ENCODE peak calls at places on chromosomes 7 and 10, in six cellular contexts. One of them, this sample, is unnamed.

GRCh38 chr10:109962247-109962646 is 38.9 kb upstream of the XPNPEP1 start:
- DNase-seq in GM06990: no peak
- DNase-seq in NCI-H510A treated with DMSO at 0.1 percent for 48 hours: no peak
- DNase-seq in fibroblast of pulmonary artery: no peak
- DNase-seq in ecto neural progenitor cell: no peak
- DNase-seq in NCI-H2171: no peak
- DNase-seq in this sample: no peak

GRCh38 chr7:135653285-135654080 is 8.8 kb upstream of the STMP1 start:
- DNase-seq in NCI-H510A treated with DMSO at 0.1 percent for 48 hours: peak; percentile 42
- DNase-seq in GM06990: no peak
- DNase-seq in ecto neural progenitor cell: no peak
- DNase-seq in fibroblast of pulmonary artery: no peak
- DNase-seq in NCI-H2171: no peak
- DNase-seq in this sample: no peak

GRCh38 chr10:17787087-17787942 is 21.8 kb upstream of the MRC1 start:
- DNase-seq in GM06990: no peak
- DNase-seq in NCI-H2171: no peak
- DNase-seq in NCI-H510A treated with DMSO at 0.1 percent for 48 hours: no peak
- DNase-seq in ecto neural progenitor cell: no peak
- DNase-seq in fibroblast of pulmonary artery: peak; percentile 88
- DNase-seq in this sample: peak; percentile 83

GRCh38 chr7:50303894-50304157 is 690 bp upstream of the IKZF1 start:
- DNase-seq in GM06990: no peak
- DNase-seq in NCI-H510A treated with DMSO at 0.1 percent for 48 hours: no peak
- DNase-seq in NCI-H2171: no peak
- DNase-seq in fibroblast of pulmonary artery: no peak
- DNase-seq in ecto neural progenitor cell: no peak
- DNase-seq in this sample: no peak

GRCh38 chr10:70664702-70665195 is 7.6 kb upstream of the ADAMTS14 start:
- DNase-seq in GM06990: no peak
- DNase-seq in NCI-H2171: peak; percentile 32
- DNase-seq in ecto neural progenitor cell: no peak
- DNase-seq in NCI-H510A treated with DMSO at 0.1 percent for 48 hours: peak; percentile 16
- DNase-seq in fibroblast of pulmonary artery: peak; percentile 93
- DNase-seq in this sample: no peak

GRCh38 chr7:93601363-93601762 is 26.8 kb upstream of the CALCR start:
- DNase-seq in fibroblast of pulmonary artery: no peak
- DNase-seq in ecto neural progenitor cell: no peak
- DNase-seq in GM06990: no peak
- DNase-seq in NCI-H510A treated with DMSO at 0.1 percent for 48 hours: no peak
- DNase-seq in NCI-H2171: peak; percentile 30
- DNase-seq in this sample: no peak

GRCh38 chr10:99621454-99622246 is 1.4 kb upstream of the SLC25A28 start:
- DNase-seq in ecto neural progenitor cell: no peak
- DNase-seq in NCI-H510A treated with DMSO at 0.1 percent for 48 hours: peak; percentile 84
- DNase-seq in fibroblast of pulmonary artery: no peak
- DNase-seq in NCI-H2171: peak; percentile 40
- DNase-seq in GM06990: no peak
- DNase-seq in this sample: no peak

GRCh38 chr7:416761-417624 is 102.7 kb downstream of the PDGFA start:
- DNase-seq in GM06990: no peak
- DNase-seq in ecto neural progenitor cell: no peak
- DNase-seq in NCI-H510A treated with DMSO at 0.1 percent for 48 hours: no peak
- DNase-seq in NCI-H2171: no peak
- DNase-seq in fibroblast of pulmonary artery: no peak
- DNase-seq in this sample: no peak

GRCh38 chr10:42790835-42791234 is 8.2 kb downstream of the BMS1 start:
- DNase-seq in ecto neural progenitor cell: no peak
- DNase-seq in fibroblast of pulmonary artery: peak; percentile 7
- DNase-seq in GM06990: no peak
- DNase-seq in NCI-H2171: no peak
- DNase-seq in NCI-H510A treated with DMSO at 0.1 percent for 48 hours: no peak
- DNase-seq in this sample: no peak

GRCh38 chr10:22534849-22535604 is 179.4 kb downstream of the PIP4K2A start:
- DNase-seq in NCI-H2171: no peak
- DNase-seq in ecto neural progenitor cell: no peak
- DNase-seq in GM06990: no peak
- DNase-seq in fibroblast of pulmonary artery: peak; percentile 53
- DNase-seq in NCI-H510A treated with DMSO at 0.1 percent for 48 hours: no peak
- DNase-seq in this sample: no peak

GRCh38 chr10:87538092-87538795 is 33.6 kb downstream of the MINPP1 start:
- DNase-seq in fibroblast of pulmonary artery: no peak
- DNase-seq in NCI-H2171: no peak
- DNase-seq in NCI-H510A treated with DMSO at 0.1 percent for 48 hours: no peak
- DNase-seq in ecto neural progenitor cell: no peak
- DNase-seq in GM06990: no peak
- DNase-seq in this sample: no peak

GRCh38 chr7:105306160-105306784 is 82.4 kb downstream of the SRPK2 start:
- DNase-seq in GM06990: no peak
- DNase-seq in NCI-H510A treated with DMSO at 0.1 percent for 48 hours: no peak
- DNase-seq in NCI-H2171: peak; percentile 3
- DNase-seq in ecto neural progenitor cell: no peak
- DNase-seq in fibroblast of pulmonary artery: peak; percentile 30
- DNase-seq in this sample: peak; percentile 30

GRCh38 chr10:59006511-59007306 is 169.7 kb upstream of the PHYHIPL start:
- DNase-seq in GM06990: no peak
- DNase-seq in fibroblast of pulmonary artery: peak; percentile 80
- DNase-seq in ecto neural progenitor cell: no peak
- DNase-seq in NCI-H510A treated with DMSO at 0.1 percent for 48 hours: no peak
- DNase-seq in NCI-H2171: no peak
- DNase-seq in this sample: no peak

GRCh38 chr10:50540069-50540825 is 83.5 kb downstream of the SGMS1 start:
- DNase-seq in GM06990: peak; percentile 26
- DNase-seq in ecto neural progenitor cell: no peak
- DNase-seq in NCI-H510A treated with DMSO at 0.1 percent for 48 hours: no peak
- DNase-seq in fibroblast of pulmonary artery: no peak
- DNase-seq in NCI-H2171: no peak
- DNase-seq in this sample: no peak

GRCh38 chr7:98165827-98166667 is 45.2 kb upstream of the BHLHA15 start:
- DNase-seq in NCI-H2171: peak; percentile 3
- DNase-seq in fibroblast of pulmonary artery: peak; percentile 46
- DNase-seq in GM06990: peak; percentile 37
- DNase-seq in NCI-H510A treated with DMSO at 0.1 percent for 48 hours: peak; percentile 15
- DNase-seq in ecto neural progenitor cell: no peak
- DNase-seq in this sample: no peak

GRCh38 chr7:81886211-81886764 is 116.4 kb upstream of the HGF start:
- DNase-seq in fibroblast of pulmonary artery: no peak
- DNase-seq in NCI-H2171: no peak
- DNase-seq in NCI-H510A treated with DMSO at 0.1 percent for 48 hours: no peak
- DNase-seq in GM06990: no peak
- DNase-seq in ecto neural progenitor cell: no peak
- DNase-seq in this sample: no peak

GRCh38 chr10:24952701-24953349 is 419 bp upstream of the PRTFDC1 start:
- DNase-seq in ecto neural progenitor cell: peak; percentile 84
- DNase-seq in GM06990: peak; percentile 65
- DNase-seq in NCI-H2171: peak; percentile 54
- DNase-seq in NCI-H510A treated with DMSO at 0.1 percent for 48 hours: peak; percentile 28
- DNase-seq in fibroblast of pulmonary artery: peak; percentile 69
- DNase-seq in this sample: peak; percentile 25

GRCh38 chr10:77943086-77943901 is 16.7 kb upstream of the DLG5 start:
- DNase-seq in fibroblast of pulmonary artery: peak; percentile 76
- DNase-seq in ecto neural progenitor cell: no peak
- DNase-seq in GM06990: no peak
- DNase-seq in NCI-H2171: peak; percentile 21
- DNase-seq in NCI-H510A treated with DMSO at 0.1 percent for 48 hours: no peak
- DNase-seq in this sample: peak; percentile 32

GRCh38 chr7:31850601-31851000 is 163.6 kb downstream of the PPP1R17 start:
- DNase-seq in ecto neural progenitor cell: no peak
- DNase-seq in NCI-H510A treated with DMSO at 0.1 percent for 48 hours: no peak
- DNase-seq in GM06990: no peak
- DNase-seq in NCI-H2171: no peak
- DNase-seq in fibroblast of pulmonary artery: no peak
- DNase-seq in this sample: no peak

GRCh38 chr7:127678947-127679346 is 27.0 kb downstream of the SND1 start:
- DNase-seq in ecto neural progenitor cell: no peak
- DNase-seq in NCI-H510A treated with DMSO at 0.1 percent for 48 hours: no peak
- DNase-seq in NCI-H2171: no peak
- DNase-seq in fibroblast of pulmonary artery: no peak
- DNase-seq in GM06990: no peak
- DNase-seq in this sample: no peak

GRCh38 chr10:78685466-78686163 is 383.2 kb upstream of the ZMIZ1 start:
- DNase-seq in ecto neural progenitor cell: peak; percentile 13
- DNase-seq in fibroblast of pulmonary artery: peak; percentile 22
- DNase-seq in NCI-H510A treated with DMSO at 0.1 percent for 48 hours: no peak
- DNase-seq in GM06990: no peak
- DNase-seq in NCI-H2171: no peak
- DNase-seq in this sample: no peak

GRCh38 chr7:105473163-105473562 is 48.9 kb downstream of the PUS7 start:
- DNase-seq in fibroblast of pulmonary artery: peak; percentile 91
- DNase-seq in ecto neural progenitor cell: no peak
- DNase-seq in NCI-H2171: no peak
- DNase-seq in GM06990: no peak
- DNase-seq in NCI-H510A treated with DMSO at 0.1 percent for 48 hours: no peak
- DNase-seq in this sample: no peak

GRCh38 chr7:113232885-113233284 is 114.5 kb upstream of the SMIM30 start:
- DNase-seq in NCI-H510A treated with DMSO at 0.1 percent for 48 hours: no peak
- DNase-seq in fibroblast of pulmonary artery: no peak
- DNase-seq in ecto neural progenitor cell: no peak
- DNase-seq in GM06990: no peak
- DNase-seq in NCI-H2171: no peak
- DNase-seq in this sample: no peak

GRCh38 chr7:3955751-3956696 is 655.0 kb downstream of the SDK1 start:
- DNase-seq in NCI-H510A treated with DMSO at 0.1 percent for 48 hours: peak; percentile 67
- DNase-seq in fibroblast of pulmonary artery: peak; percentile 41
- DNase-seq in ecto neural progenitor cell: no peak
- DNase-seq in NCI-H2171: no peak
- DNase-seq in GM06990: no peak
- DNase-seq in this sample: no peak

GRCh38 chr10:103441611-103442010 is 10.6 kb downstream of the CALHM2 start:
- DNase-seq in NCI-H2171: no peak
- DNase-seq in GM06990: no peak
- DNase-seq in NCI-H510A treated with DMSO at 0.1 percent for 48 hours: no peak
- DNase-seq in ecto neural progenitor cell: no peak
- DNase-seq in fibroblast of pulmonary artery: no peak
- DNase-seq in this sample: no peak

GRCh38 chr7:2576742-2577491 is 18.1 kb downstream of the IQCE start:
- DNase-seq in NCI-H510A treated with DMSO at 0.1 percent for 48 hours: no peak
- DNase-seq in fibroblast of pulmonary artery: no peak
- DNase-seq in NCI-H2171: no peak
- DNase-seq in ecto neural progenitor cell: no peak
- DNase-seq in GM06990: no peak
- DNase-seq in this sample: no peak

GRCh38 chr10:98295907-98296306 is 27.9 kb upstream of the LOXL4 start:
- DNase-seq in GM06990: no peak
- DNase-seq in fibroblast of pulmonary artery: no peak
- DNase-seq in ecto neural progenitor cell: no peak
- DNase-seq in NCI-H2171: no peak
- DNase-seq in NCI-H510A treated with DMSO at 0.1 percent for 48 hours: no peak
- DNase-seq in this sample: peak; percentile 33

GRCh38 chr7:98283127-98283886 is 1.8 kb downstream of the BRI3 start:
- DNase-seq in ecto neural progenitor cell: no peak
- DNase-seq in NCI-H2171: no peak
- DNase-seq in fibroblast of pulmonary artery: peak; percentile 63
- DNase-seq in NCI-H510A treated with DMSO at 0.1 percent for 48 hours: no peak
- DNase-seq in GM06990: no peak
- DNase-seq in this sample: no peak

This sample was measured in NCI-H446 treated with DMSO at 0.1 percent for 48 hours.